ENCODE peak calls at places on chromosomes 11 and 22, in five cellular contexts. One of them, this sample, is unnamed.

GRCh38 chr11:65546217-65546958 is 11.8 kb downstream of the LTBP3 start:
- DNase-seq in MM.1S: peak
- DNase-seq in psoas muscle: peak
- DNase-seq in thoracic aorta: no peak
- DNase-seq in breast epithelium: peak
- DNase-seq in this sample: no peak

GRCh38 chr11:59259867-59260475 is 47.2 kb upstream of the MPEG1 start:
- DNase-seq in psoas muscle: no peak
- DNase-seq in MM.1S: no peak
- DNase-seq in thoracic aorta: no peak
- DNase-seq in breast epithelium: no peak
- DNase-seq in this sample: no peak

GRCh38 chr11:27161071-27161470 is 120.5 kb downstream of the BBOX1 start:
- DNase-seq in thoracic aorta: no peak
- DNase-seq in breast epithelium: no peak
- DNase-seq in MM.1S: no peak
- DNase-seq in psoas muscle: no peak
- DNase-seq in this sample: no peak

GRCh38 chr11:88292156-88292844 is 45.2 kb downstream of the CTSC start:
- DNase-seq in MM.1S: no peak
- DNase-seq in thoracic aorta: no peak
- DNase-seq in psoas muscle: no peak
- DNase-seq in breast epithelium: no peak
- DNase-seq in this sample: no peak

GRCh38 chr11:5069272-5069671 is at the start of gene OR52E1:
- DNase-seq in MM.1S: no peak
- DNase-seq in breast epithelium: no peak
- DNase-seq in psoas muscle: no peak
- DNase-seq in thoracic aorta: no peak
- DNase-seq in this sample: no peak

GRCh38 chr22:40120783-40121182 is 56.9 kb upstream of the TNRC6B start:
- DNase-seq in psoas muscle: no peak
- DNase-seq in breast epithelium: no peak
- DNase-seq in thoracic aorta: no peak
- DNase-seq in MM.1S: no peak
- DNase-seq in this sample: no peak

GRCh38 chr11:4626207-4627105 is 10.8 kb upstream of the OR51D1 start:
- DNase-seq in MM.1S: peak
- DNase-seq in breast epithelium: no peak
- DNase-seq in psoas muscle: no peak
- DNase-seq in thoracic aorta: no peak
- DNase-seq in this sample: peak

GRCh38 chr11:70580036-70580805 is 181.9 kb downstream of the CTTN start:
- DNase-seq in thoracic aorta: no peak
- DNase-seq in breast epithelium: no peak
- DNase-seq in psoas muscle: no peak
- DNase-seq in MM.1S: no peak
- DNase-seq in this sample: no peak

GRCh38 chr11:86176165-86176884 is 68.2 kb upstream of the EED start:
- DNase-seq in psoas muscle: no peak
- DNase-seq in MM.1S: no peak
- DNase-seq in thoracic aorta: no peak
- DNase-seq in breast epithelium: no peak
- DNase-seq in this sample: no peak

GRCh38 chr22:27651486-27651885 is 150.1 kb downstream of the MN1 start:
- DNase-seq in MM.1S: no peak
- DNase-seq in breast epithelium: no peak
- DNase-seq in psoas muscle: peak
- DNase-seq in thoracic aorta: no peak
- DNase-seq in this sample: no peak

GRCh38 chr11:130523609-130524008 is 75.2 kb downstream of the ADAMTS15 start:
- DNase-seq in thoracic aorta: no peak
- DNase-seq in breast epithelium: no peak
- DNase-seq in MM.1S: no peak
- DNase-seq in psoas muscle: peak
- DNase-seq in this sample: peak

GRCh38 chr22:29917052-29917902 is 34.3 kb downstream of the MTMR3 start:
- DNase-seq in MM.1S: no peak
- DNase-seq in breast epithelium: no peak
- DNase-seq in thoracic aorta: no peak
- DNase-seq in psoas muscle: peak
- DNase-seq in this sample: no peak

GRCh38 chr11:38948392-38948791 is 2350.4 kb upstream of the RAG2 start:
- DNase-seq in breast epithelium: no peak
- DNase-seq in MM.1S: no peak
- DNase-seq in psoas muscle: no peak
- DNase-seq in thoracic aorta: no peak
- DNase-seq in this sample: no peak

GRCh38 chr11:123211134-123211879 is 16.3 kb upstream of the CLMP start:
- DNase-seq in psoas muscle: no peak
- DNase-seq in MM.1S: no peak
- DNase-seq in thoracic aorta: no peak
- DNase-seq in breast epithelium: no peak
- DNase-seq in this sample: no peak

GRCh38 chr11:69460540-69461257 is 20.8 kb upstream of the LINC01488 start:
- DNase-seq in breast epithelium: no peak
- DNase-seq in MM.1S: no peak
- DNase-seq in thoracic aorta: no peak
- DNase-seq in psoas muscle: no peak
- DNase-seq in this sample: peak

GRCh38 chr11:2870955-2871720 is 14.4 kb downstream of the CDKN1C start:
- DNase-seq in breast epithelium: no peak
- DNase-seq in thoracic aorta: no peak
- DNase-seq in MM.1S: no peak
- DNase-seq in psoas muscle: no peak
- DNase-seq in this sample: no peak

GRCh38 chr22:29985912-29986311 is 94.4 kb upstream of the HORMAD2 start:
- DNase-seq in breast epithelium: no peak
- DNase-seq in MM.1S: no peak
- DNase-seq in psoas muscle: no peak
- DNase-seq in thoracic aorta: no peak
- DNase-seq in this sample: no peak

GRCh38 chr11:70270877-70271634 is 566 bp downstream of the PPFIA1 start:
- DNase-seq in psoas muscle: peak
- DNase-seq in breast epithelium: no peak
- DNase-seq in thoracic aorta: no peak
- DNase-seq in MM.1S: peak
- DNase-seq in this sample: peak

GRCh38 chr11:22405377-22405776 is 67.2 kb downstream of the SLC17A6 start:
- DNase-seq in thoracic aorta: no peak
- DNase-seq in psoas muscle: no peak
- DNase-seq in MM.1S: no peak
- DNase-seq in breast epithelium: no peak
- DNase-seq in this sample: no peak

GRCh38 chr11:9250139-9250582 is 15.0 kb downstream of the DENND5A start:
- DNase-seq in psoas muscle: no peak
- DNase-seq in thoracic aorta: no peak
- DNase-seq in MM.1S: peak
- DNase-seq in breast epithelium: no peak
- DNase-seq in this sample: peak

GRCh38 chr22:28155808-28156207 is 236.8 kb upstream of the PITPNB start:
- DNase-seq in MM.1S: no peak
- DNase-seq in breast epithelium: no peak
- DNase-seq in thoracic aorta: no peak
- DNase-seq in psoas muscle: no peak
- DNase-seq in this sample: no peak

GRCh38 chr11:120529214-120529613 is 17.7 kb downstream of the GRIK4 start:
- DNase-seq in psoas muscle: no peak
- DNase-seq in thoracic aorta: no peak
- DNase-seq in MM.1S: no peak
- DNase-seq in breast epithelium: no peak
- DNase-seq in this sample: no peak

GRCh38 chr11:79626135-79626748 is 185.4 kb upstream of the TENM4 start:
- DNase-seq in thoracic aorta: no peak
- DNase-seq in MM.1S: peak
- DNase-seq in breast epithelium: no peak
- DNase-seq in psoas muscle: no peak
- DNase-seq in this sample: no peak

GRCh38 chr22:41913842-41914534 is 886 bp downstream of the SHISA8 start:
- DNase-seq in psoas muscle: no peak
- DNase-seq in thoracic aorta: no peak
- DNase-seq in breast epithelium: no peak
- DNase-seq in MM.1S: no peak
- DNase-seq in this sample: no peak

GRCh38 chr11:77747381-77747969 is 73.0 kb downstream of the RSF1 start:
- DNase-seq in psoas muscle: no peak
- DNase-seq in MM.1S: no peak
- DNase-seq in breast epithelium: no peak
- DNase-seq in thoracic aorta: no peak
- DNase-seq in this sample: peak

GRCh38 chr11:134418119-134418840 is 6.2 kb upstream of the B3GAT1 start:
- DNase-seq in MM.1S: no peak
- DNase-seq in psoas muscle: no peak
- DNase-seq in breast epithelium: no peak
- DNase-seq in thoracic aorta: no peak
- DNase-seq in this sample: no peak

GRCh38 chr11:108933630-108934029 is 268.8 kb downstream of the DDX10 start:
- DNase-seq in thoracic aorta: no peak
- DNase-seq in breast epithelium: no peak
- DNase-seq in psoas muscle: no peak
- DNase-seq in MM.1S: no peak
- DNase-seq in this sample: no peak

GRCh38 chr11:71096751-71097388 is 155.5 kb downstream of the SHANK2 start:
- DNase-seq in breast epithelium: no peak
- DNase-seq in psoas muscle: no peak
- DNase-seq in thoracic aorta: no peak
- DNase-seq in MM.1S: no peak
- DNase-seq in this sample: no peak

GRCh38 chr11:1234054-1234720 is 11.3 kb downstream of the MUC5B start:
- DNase-seq in MM.1S: no peak
- DNase-seq in psoas muscle: peak
- DNase-seq in thoracic aorta: no peak
- DNase-seq in breast epithelium: no peak
- DNase-seq in this sample: no peak

GRCh38 chr11:33514079-33514690 is 186.4 kb downstream of the C11orf91 start:
- DNase-seq in psoas muscle: no peak
- DNase-seq in thoracic aorta: no peak
- DNase-seq in breast epithelium: no peak
- DNase-seq in MM.1S: no peak
- DNase-seq in this sample: no peak

DNA sequence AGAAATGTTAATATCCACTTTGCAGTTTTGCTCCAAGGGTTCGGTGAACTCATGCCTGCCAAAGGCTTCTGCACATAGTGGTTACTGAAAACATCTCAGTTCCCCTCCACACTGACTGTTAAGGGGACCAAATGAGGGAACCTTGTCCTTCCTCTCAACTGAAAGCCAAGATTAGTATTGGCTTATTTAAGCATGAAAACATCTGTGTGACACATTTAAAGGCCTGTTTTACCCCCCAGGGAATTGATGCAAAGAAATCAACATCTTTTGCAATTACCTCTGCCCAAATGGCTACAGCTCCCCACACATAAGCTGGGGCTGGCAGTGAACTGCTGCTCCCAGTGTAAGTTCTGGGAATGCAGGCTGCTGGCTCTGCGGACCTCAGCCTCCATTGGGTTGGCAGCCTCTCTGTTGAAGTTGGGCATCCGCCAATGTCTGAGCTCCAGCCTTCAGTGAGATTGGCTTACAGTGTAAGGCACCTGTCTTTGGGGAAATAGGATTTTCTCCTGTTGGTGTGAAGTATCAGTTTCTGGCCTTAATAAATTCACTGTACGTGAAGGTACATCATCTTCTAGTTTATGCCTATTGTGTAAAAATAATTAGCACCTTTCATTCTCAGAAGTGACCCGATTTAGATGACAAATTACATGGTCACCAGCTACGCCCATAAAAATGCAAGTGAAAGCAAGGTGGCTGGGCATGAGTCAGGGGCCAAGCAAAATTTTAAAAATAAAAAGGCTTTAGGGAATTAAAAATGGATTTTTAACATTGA is 213.4 kb upstream of the SYN3 start:
- DNase-seq in psoas muscle: peak
- DNase-seq in thoracic aorta: peak
- DNase-seq in breast epithelium: peak
- DNase-seq in MM.1S: no peak
- DNase-seq in this sample: peak
- H3K4me3 ChIP-seq in psoas muscle: no peak
- H3K4me3 ChIP-seq in thoracic aorta: peak
- H3K4me3 ChIP-seq in breast epithelium: no peak
- H3K4me3 ChIP-seq in MM.1S: no peak
- H3K4me3 ChIP-seq in this sample: no peak

GRCh38 chr11:119421941-119422504 is 949 bp downstream of the THY1 start:
- DNase-seq in psoas muscle: no peak
- DNase-seq in breast epithelium: no peak
- DNase-seq in thoracic aorta: no peak
- DNase-seq in MM.1S: no peak
- DNase-seq in this sample: no peak
- H3K4me3 ChIP-seq in psoas muscle: peak
- H3K4me3 ChIP-seq in breast epithelium: peak
- H3K4me3 ChIP-seq in thoracic aorta: peak
- H3K4me3 ChIP-seq in MM.1S: no peak
- H3K4me3 ChIP-seq in this sample: peak

DNA sequence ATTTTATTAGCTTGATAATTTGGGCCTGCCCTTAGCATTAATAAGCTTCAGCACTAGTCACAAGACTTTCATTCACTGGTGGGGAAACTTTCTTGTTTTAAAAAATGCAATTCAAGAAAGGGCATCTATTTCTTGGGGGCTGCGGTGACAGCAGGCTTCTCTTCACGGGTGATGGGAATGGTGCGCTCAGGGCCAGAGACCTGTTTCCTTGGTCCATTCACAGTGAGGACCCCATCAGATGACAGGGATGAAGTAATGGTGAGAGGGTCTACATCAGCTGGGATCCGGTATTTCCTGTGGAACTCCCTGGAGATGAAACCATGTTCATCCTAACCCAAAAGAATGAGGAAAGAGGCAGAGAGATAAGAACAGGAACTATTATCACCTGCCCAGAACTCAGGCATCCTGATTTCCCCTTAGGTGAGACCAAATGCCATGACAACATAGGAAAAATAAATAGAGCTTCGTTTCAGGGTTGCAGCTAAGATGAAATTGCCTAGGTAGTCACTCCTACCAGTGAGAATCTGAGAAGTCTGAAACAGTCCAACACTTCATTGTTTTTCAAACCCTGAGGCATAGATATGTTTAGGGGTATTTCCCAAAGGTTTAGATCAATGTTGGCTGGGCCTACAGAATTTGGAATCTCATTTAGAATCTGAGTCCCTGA is 2.8 kb downstream of the CRYAB start:
- DNase-seq in breast epithelium: no peak
- DNase-seq in MM.1S: no peak
- DNase-seq in psoas muscle: no peak
- DNase-seq in thoracic aorta: no peak
- DNase-seq in this sample: no peak
- H3K4me3 ChIP-seq in breast epithelium: no peak
- H3K4me3 ChIP-seq in MM.1S: no peak
- H3K4me3 ChIP-seq in psoas muscle: peak
- H3K4me3 ChIP-seq in thoracic aorta: peak
- H3K4me3 ChIP-seq in this sample: no peak

DNA sequence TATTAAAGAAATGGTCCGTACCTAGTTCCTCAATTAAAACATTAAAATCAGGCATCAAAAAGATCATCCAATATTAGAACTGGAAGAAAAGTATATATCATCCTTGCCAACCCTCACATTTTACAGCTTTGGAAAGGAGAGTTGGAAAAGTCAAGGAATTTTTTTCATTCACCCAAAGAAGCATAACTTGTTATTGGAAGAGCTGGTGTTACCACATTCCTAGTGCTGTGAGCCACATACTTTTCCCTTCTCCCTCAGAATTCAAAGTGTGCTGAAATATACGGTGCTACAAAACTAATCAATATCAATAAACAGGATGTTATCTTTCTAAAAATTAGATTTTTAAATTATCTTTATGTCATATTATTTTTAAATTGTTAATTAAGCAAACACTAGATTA is 202.1 kb upstream of the FAT3 start:
- DNase-seq in thoracic aorta: no peak
- DNase-seq in breast epithelium: no peak
- DNase-seq in MM.1S: no peak
- DNase-seq in psoas muscle: no peak
- DNase-seq in this sample: no peak
- H3K4me3 ChIP-seq in thoracic aorta: no peak
- H3K4me3 ChIP-seq in breast epithelium: no peak
- H3K4me3 ChIP-seq in MM.1S: no peak
- H3K4me3 ChIP-seq in psoas muscle: no peak
- H3K4me3 ChIP-seq in this sample: no peak